ENCODE peak calls at places on chromosomes 7 and 10, in nine cellular contexts. N is pancreas; K is NCI-H2029; T is WERI-Rb-1; B is choroid plexus epithelial cell; V is non-pigmented ciliary epithelial cell; Y is SK-N-SH; C is GM04504; F is CD8-positive, alpha-beta memory T cell. X is an unnamed sample.

GRCh38 chr7:3091631-3092030 is 48.0 kb upstream of the CARD11 start:
- DNase-seq in N (no peak), K (no peak), T (no peak), B (no peak), V (no peak), Y (no peak), C (no peak), F (no peak), X (no peak)

GRCh38 chr7:8963722-8964121 is 530.3 kb downstream of the NXPH1 start:
- DNase-seq in N (no peak), K (no peak), T (no peak), B (no peak), V (no peak), Y (no peak), C (no peak), F (no peak), X (no peak)

GRCh38 chr10:92699518-92700272 is 9.9 kb downstream of the HHEX start:
- DNase-seq in N (no peak), K (no peak), T (no peak), B (peak; percentile 47), V (no peak), Y (peak; percentile 73), C (no peak), F (no peak), X (peak; percentile 54)

GRCh38 chr7:7122701-7123281 is 59.6 kb upstream of the C1GALT1 start:
- DNase-seq in N (no peak), K (no peak), T (no peak), B (peak; percentile 83), V (no peak), Y (no peak), C (peak; percentile 61), F (no peak), X (peak; percentile 95)

GRCh38 chr10:100730739-100731602 is 14.4 kb upstream of the PAX2 start:
- DNase-seq in N (no peak), K (no peak), T (peak; percentile 36), B (peak; percentile 12), V (no peak), Y (peak; percentile 57), C (no peak), F (no peak), X (peak; percentile 29)

GRCh38 chr7:138610671-138611170 is 90.4 kb downstream of the SVOPL start:
- DNase-seq in N (peak; percentile 53), K (no peak), T (no peak), B (no peak), V (no peak), Y (no peak), C (no peak), F (no peak), X (no peak)

GRCh38 chr7:41185851-41186250 is 517.0 kb downstream of the INHBA start:
- DNase-seq in N (no peak), K (no peak), T (no peak), B (no peak), V (no peak), Y (no peak), C (no peak), F (no peak), X (no peak)

GRCh38 chr7:157699357-157700013 is 362.7 kb downstream of the DNAJB6 start:
- DNase-seq in N (no peak), K (no peak), T (no peak), B (no peak), V (no peak), Y (no peak), C (no peak), F (no peak), X (no peak)

GRCh38 chr10:118840071-118840775 is 85.5 kb upstream of the CACUL1 start:
- DNase-seq in N (no peak), K (no peak), T (no peak), B (peak; percentile 28), V (no peak), Y (no peak), C (no peak), F (no peak), X (peak; percentile 8)

GRCh38 chr7:43888983-43889945 is 17.1 kb downstream of the URGCP start:
- DNase-seq in N (no peak), K (no peak), T (no peak), B (no peak), V (no peak), Y (no peak), C (no peak), F (no peak), X (no peak)

GRCh38 chr10:71996598-71997371 is 32.6 kb downstream of the CHST3 start:
- DNase-seq in N (no peak), K (no peak), T (no peak), B (no peak), V (no peak), Y (no peak), C (no peak), F (no peak), X (no peak)

GRCh38 chr7:22842383-22842903 is 19.8 kb upstream of the TOMM7 start:
- DNase-seq in N (no peak), K (no peak), T (no peak), B (no peak), V (no peak), Y (no peak), C (no peak), F (no peak), X (peak; percentile 45)

GRCh38 chr7:12212051-12212485 is 974 bp downstream of the TMEM106B start:
- DNase-seq in N (peak; percentile 20), K (no peak), T (peak; percentile 14), B (peak; percentile 12), V (no peak), Y (peak; percentile 16), C (no peak), F (no peak), X (peak; percentile 26)

GRCh38 chr10:91210435-91210834 is 10.0 kb upstream of the PCGF5 start:
- DNase-seq in N (peak; percentile 50), K (peak; percentile 86), T (no peak), B (no peak), V (no peak), Y (peak; percentile 41), C (no peak), F (no peak), X (no peak)

GRCh38 chr10:130715686-130716670 is 579.8 kb downstream of the GLRX3 start:
- DNase-seq in N (no peak), K (no peak), T (no peak), B (no peak), V (no peak), Y (no peak), C (no peak), F (no peak), X (no peak)

GRCh38 chr7:39566056-39566921 is at the start of gene YAE1:
- DNase-seq in N (peak; percentile 72), K (peak; percentile 66), T (peak; percentile 88), B (peak; percentile 69), V (no peak), Y (peak; percentile 98), C (peak; percentile 33), F (peak; percentile 60), X (peak; percentile 81)

GRCh38 chr7:40698214-40698920 is 563.6 kb downstream of the SUGCT start:
- DNase-seq in N (no peak), K (no peak), T (no peak), B (no peak), V (no peak), Y (no peak), C (no peak), F (no peak), X (no peak)

GRCh38 chr10:78401882-78402367 is 368.3 kb downstream of the RPS24 start:
- DNase-seq in N (no peak), K (no peak), T (no peak), B (peak; percentile 10), V (no peak), Y (no peak), C (no peak), F (no peak), X (peak; percentile 51)

GRCh38 chr7:47721670-47722069 is 139.8 kb upstream of the TNS3 start:
- DNase-seq in N (no peak), K (no peak), T (no peak), B (no peak), V (no peak), Y (no peak), C (no peak), F (no peak), X (no peak)

GRCh38 chr10:126115861-126116260 is 219.5 kb downstream of the FANK1 start:
- DNase-seq in N (no peak), K (no peak), T (no peak), B (no peak), V (no peak), Y (no peak), C (no peak), F (no peak), X (no peak)

GRCh38 chr10:113524120-113524519 is 28.7 kb upstream of the HABP2 start:
- DNase-seq in N (no peak), K (no peak), T (peak; percentile 17), B (no peak), V (no peak), Y (no peak), C (no peak), F (no peak), X (no peak)

GRCh38 chr10:133059093-133059470 is 28.6 kb upstream of the ADGRA1 start:
- DNase-seq in N (no peak), K (no peak), T (no peak), B (no peak), V (no peak), Y (no peak), C (no peak), F (no peak), X (no peak)

GRCh38 chr10:100816671-100817070 is 71.3 kb downstream of the PAX2 start:
- DNase-seq in N (no peak), K (no peak), T (peak; percentile 75), B (no peak), V (no peak), Y (no peak), C (no peak), F (no peak), X (no peak)

GRCh38 chr7:115117748-115118147 is 195.9 kb downstream of the MDFIC start:
- DNase-seq in N (no peak), K (no peak), T (no peak), B (no peak), V (no peak), Y (no peak), C (no peak), F (no peak), X (no peak)

GRCh38 chr7:36115448-36116321 is 37.4 kb upstream of the EEPD1 start:
- DNase-seq in N (peak; percentile 43), K (no peak), T (no peak), B (peak; percentile 97), V (peak; percentile 93), Y (peak; percentile 80), C (peak; percentile 93), F (no peak), X (peak; percentile 93)

GRCh38 chr7:138891446-138891810 is 89.8 kb downstream of the KIAA1549 start:
- DNase-seq in N (no peak), K (no peak), T (no peak), B (peak; percentile 33), V (no peak), Y (peak; percentile 80), C (peak; percentile 62), F (no peak), X (peak; percentile 44)

GRCh38 chr10:28241766-28242399 is 61.0 kb downstream of the MPP7 start:
- DNase-seq in N (peak; percentile 39), K (no peak), T (peak; percentile 11), B (peak; percentile 79), V (no peak), Y (peak; percentile 40), C (no peak), F (no peak), X (peak; percentile 71)

GRCh38 chr10:26085549-26085948 is 131.0 kb upstream of the GAD2 start:
- DNase-seq in N (no peak), K (no peak), T (no peak), B (no peak), V (no peak), Y (no peak), C (no peak), F (no peak), X (no peak)

GRCh38 chr7:16524332-16524731 is 2.3 kb upstream of the LRRC72 start:
- DNase-seq in N (no peak), K (no peak), T (no peak), B (no peak), V (no peak), Y (no peak), C (no peak), F (no peak), X (no peak)

GRCh38 chr7:120033114-120033513 is 239.9 kb upstream of the KCND2 start:
- DNase-seq in N (no peak), K (no peak), T (no peak), B (peak; percentile 67), V (no peak), Y (no peak), C (no peak), F (no peak), X (peak; percentile 17)

GRCh38 chr7:41104621-41105020 is 598.3 kb downstream of the INHBA start:
- DNase-seq in N (no peak), K (no peak), T (no peak), B (no peak), V (no peak), Y (no peak), C (no peak), F (no peak), X (no peak)